ENCODE peak calls at places on chromosomes 2 and 18, in six cellular contexts. Q, T, G, U, O and E are unnamed samples.

GRCh38 chr2:219087371-219087770 is 26.6 kb upstream of the IHH start:
- DNase-seq in T (no peak), O (no peak), U (no peak), G (no peak), Q (no peak), E (no peak)

GRCh38 chr2:114960389-114960788 is 517.9 kb downstream of the DPP10 start:
- DNase-seq in O (no peak), U (no peak), Q (no peak), G (no peak), T (no peak), E (no peak)

GRCh38 chr18:32777049-32777448 is 4.2 kb upstream of the KLHL14 start:
- DNase-seq in T (peak), Q (no peak), O (no peak), U (peak), G (no peak), E (peak)

GRCh38 chr2:203720922-203721672 is 14.7 kb downstream of the CD28 start:
- DNase-seq in G (no peak), O (no peak), U (no peak), T (no peak), Q (no peak), E (no peak)

GRCh38 chr18:12552884-12553242 is 105.0 kb downstream of the SPIRE1 start:
- DNase-seq in G (no peak), Q (no peak), O (no peak), T (no peak), U (no peak), E (peak)

GRCh38 chr2:157746234-157746950 is 117.7 kb upstream of the ACVR1C start:
- DNase-seq in O (peak), G (no peak), Q (no peak), T (peak), U (peak), E (no peak)

GRCh38 chr2:146392191-146392590 is 1452.6 kb upstream of the ACVR2A start:
- DNase-seq in O (no peak), T (no peak), Q (no peak), U (no peak), G (no peak), E (peak)

GRCh38 chr2:88698498-88699233 is 7.2 kb downstream of the RPIA start:
- DNase-seq in Q (no peak), O (no peak), T (no peak), U (no peak), G (no peak), E (no peak)

GRCh38 chr2:208392300-208392699 is 14.3 kb upstream of the PTH2R start:
- DNase-seq in T (no peak), Q (no peak), O (no peak), U (peak), G (no peak), E (peak)
- TF ChIP-seq CTCF in T (peak), Q (no peak), O (peak), U (peak), G (peak), E (no peak)

GRCh38 chr2:65436169-65436824 is 3.9 kb upstream of the SPRED2 start:
- DNase-seq in T (peak), O (peak), Q (peak), U (peak), G (peak), E (peak)

GRCh38 chr2:65437392-65438135 is 5.2 kb upstream of the SPRED2 start:
- DNase-seq in G (no peak), T (no peak), U (no peak), O (no peak), Q (peak), E (no peak)

GRCh38 chr2:65434592-65435241 is 2.3 kb upstream of the SPRED2 start:
- DNase-seq in U (no peak), T (no peak), O (no peak), Q (no peak), G (no peak), E (no peak)

GRCh38 chr2:65436825-65437221 is 4.4 kb upstream of the SPRED2 start:
- DNase-seq in O (no peak), U (peak), Q (peak), G (peak), T (no peak), E (no peak)

DNA sequence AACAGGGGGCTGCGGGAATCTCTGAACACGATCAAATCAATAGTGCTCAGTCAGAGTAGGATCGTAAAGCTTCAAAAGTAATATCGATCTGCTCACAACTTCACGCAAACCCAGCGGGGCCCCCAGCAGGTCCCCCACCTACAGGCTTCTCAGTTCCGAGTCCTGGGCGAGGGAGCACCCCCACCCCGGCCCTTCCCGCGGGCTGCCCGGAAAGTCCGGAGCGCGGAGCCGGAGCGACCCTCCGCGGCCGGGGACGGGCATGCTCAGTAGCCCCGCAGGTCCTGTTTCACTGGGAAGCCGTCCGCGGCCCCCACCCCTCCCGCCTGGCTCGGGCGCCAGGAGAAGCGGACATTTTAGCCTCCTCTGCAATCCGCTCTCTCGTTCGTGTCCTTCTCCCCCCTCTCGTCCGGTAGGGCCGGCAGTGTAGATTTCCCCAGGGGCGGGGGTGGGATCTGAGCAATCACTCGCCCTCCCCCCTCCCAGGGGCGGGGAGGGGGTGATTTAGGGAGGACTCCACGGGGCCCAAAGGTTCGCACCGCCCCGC is 3.3 kb upstream of the SPRED2 start:
- DNase-seq in G (peak), Q (peak), U (peak), T (peak), O (peak), E (peak)
- TF ChIP-seq CTCF in G (peak), Q (no peak), U (no peak), T (no peak), O (no peak), E (no peak)

DNA sequence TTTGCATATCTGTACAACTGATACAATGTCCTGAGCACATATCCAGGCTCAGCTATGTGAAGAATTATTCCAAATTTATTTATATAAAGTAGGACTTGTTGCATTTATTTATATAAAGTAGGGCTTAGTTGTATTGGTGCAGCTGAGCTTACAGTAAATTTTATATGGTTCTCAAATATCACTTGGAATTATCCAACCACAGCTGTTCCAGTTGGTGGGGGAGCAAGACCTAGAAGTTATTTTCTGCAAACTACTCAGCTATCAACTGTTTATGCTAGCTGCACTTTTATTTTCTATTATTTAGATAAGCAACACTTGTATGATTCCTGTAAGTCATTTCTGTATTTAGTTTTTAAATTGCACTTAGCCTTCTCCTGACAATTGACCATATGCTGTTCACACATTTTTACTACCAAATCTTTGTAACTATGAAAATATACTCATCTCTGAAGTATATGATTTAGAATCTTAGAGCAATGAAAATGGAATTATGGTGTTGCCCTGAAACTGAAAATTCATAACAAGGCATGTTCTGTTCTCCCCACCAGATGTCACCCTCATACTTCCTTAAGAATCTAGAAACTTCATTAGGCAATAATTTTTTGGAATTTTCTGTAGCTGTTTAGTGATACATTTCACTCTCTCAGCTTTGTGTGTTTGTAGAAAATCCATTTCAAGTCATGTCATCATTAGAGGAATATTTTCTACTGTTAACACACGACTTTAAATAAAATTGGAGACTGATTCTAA is 157.0 kb upstream of the CBLN2 start:
- DNase-seq in G (no peak), T (peak), U (peak), O (peak), Q (no peak), E (peak)
- TF ChIP-seq CTCF in G (peak), T (peak), U (peak), O (no peak), Q (peak), E (peak)

GRCh38 chr18:74116628-74117554 is 30.7 kb downstream of the FBXO15 start:
- DNase-seq in T (peak), Q (peak), G (peak), U (peak), O (peak), E (peak)
- TF ChIP-seq CTCF in T (peak), Q (peak), G (peak), U (peak), O (peak), E (peak)

GRCh38 chr2:133959066-133959465 is 294.8 kb upstream of the MGAT5 start:
- DNase-seq in G (no peak), O (no peak), Q (no peak), U (no peak), T (no peak), E (no peak)
- TF ChIP-seq CTCF in G (no peak), O (no peak), Q (no peak), U (no peak), T (no peak), E (no peak)

GRCh38 chr2:68362069-68362468 is 3.0 kb upstream of the PLEK start:
- DNase-seq in T (peak), Q (peak), U (peak), G (peak), O (peak), E (peak)

GRCh38 chr2:68352651-68353386 is 12.3 kb upstream of the PLEK start:
- DNase-seq in O (peak), Q (no peak), G (no peak), T (peak), U (peak), E (peak)

GRCh38 chr2:68359889-68360288 is 5.2 kb upstream of the PLEK start:
- DNase-seq in U (no peak), Q (no peak), T (no peak), O (no peak), G (no peak), E (no peak)

GRCh38 chr2:68356599-68357239 is 8.4 kb upstream of the PLEK start:
- DNase-seq in O (no peak), Q (no peak), T (no peak), U (no peak), G (no peak), E (no peak)

GRCh38 chr2:68357608-68358337 is 7.3 kb upstream of the PLEK start:
- DNase-seq in O (peak), T (peak), G (peak), U (peak), Q (peak), E (peak)
- TF ChIP-seq CTCF in O (peak), T (peak), G (peak), U (peak), Q (no peak), E (peak)

GRCh38 chr2:135914485-135914884 is 38.2 kb upstream of the MCM6 start:
- DNase-seq in U (no peak), Q (no peak), G (no peak), O (no peak), T (peak), E (no peak)

GRCh38 chr2:135913726-135914365 is 37.6 kb upstream of the MCM6 start:
- DNase-seq in Q (no peak), U (peak), O (peak), T (peak), G (peak), E (peak)

DNA sequence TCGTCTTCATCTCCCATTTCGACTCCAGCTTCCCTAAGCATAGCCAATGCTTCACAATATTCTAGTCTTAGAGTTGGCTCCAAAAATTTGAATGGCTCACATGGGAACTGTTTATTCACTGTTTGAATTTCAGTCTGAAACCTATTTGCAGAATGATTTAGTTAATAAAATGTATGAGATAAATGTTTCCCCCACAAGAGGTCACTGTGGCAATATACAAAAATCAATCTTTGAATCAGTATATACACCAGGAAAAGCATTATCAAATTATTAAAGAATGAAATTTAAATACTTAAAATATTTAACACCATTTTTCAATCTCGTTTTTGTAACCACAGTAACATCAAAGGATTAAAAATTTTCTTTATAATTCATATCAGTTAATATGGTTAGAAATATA is 40.0 kb upstream of the MCM6 start:
- DNase-seq in Q (no peak), O (peak), T (peak), U (peak), G (peak), E (peak)
- TF ChIP-seq CTCF in Q (no peak), O (peak), T (peak), U (peak), G (peak), E (peak)

GRCh38 chr2:233674995-233675394 is 3.3 kb downstream of the UGT1A9 start:
- DNase-seq in G (no peak), U (no peak), Q (no peak), O (no peak), T (no peak), E (no peak)
- TF ChIP-seq CTCF in G (no peak), U (peak), Q (no peak), O (no peak), T (no peak), E (no peak)

GRCh38 chr2:233079473-233079877 is 19.3 kb downstream of the INPP5D start:
- DNase-seq in O (no peak), Q (no peak), T (no peak), U (no peak), G (peak), E (no peak)
- TF ChIP-seq CTCF in O (no peak), Q (no peak), T (no peak), U (no peak), G (no peak), E (no peak)